ENCODE peak calls at places on chromosomes 2 and 18, in five cellular contexts. C is heart right ventricle, X is right cardiac atrium, R is tibial nerve, G is spleen. L is an unnamed sample. For H3K27me3 and H3K4me1, the result is how much of the 10 kb centered on the place peaks cover.

GRCh38 chr2:150578481-150578880 is 91.0 kb upstream of the RND3 start:
- DNase-seq in C (no peak), X (no peak), R (no peak), G (no peak), L (no peak)

GRCh38 chr2:217219141-217219505 is 359.3 kb upstream of the TNP1 start:
- DNase-seq in C (no peak), X (no peak), R (no peak), G (no peak), L (no peak)

GRCh38 chr18:32919799-32920198 is 147.0 kb upstream of the KLHL14 start:
- DNase-seq in C (no peak), X (no peak), R (no peak), G (no peak), L (no peak)

GRCh38 chr18:41378628-41379027 is 576.4 kb upstream of the PIK3C3 start:
- DNase-seq in C (no peak), X (no peak), R (no peak), G (no peak), L (no peak)

GRCh38 chr2:200786423-200786822 is 25.3 kb upstream of the BZW1 start:
- DNase-seq in C (no peak), X (no peak), R (no peak), G (no peak), L (no peak)

GRCh38 chr2:67186871-67187270 is 210.3 kb upstream of the ETAA1 start:
- DNase-seq in C (no peak), X (no peak), R (no peak), G (no peak), L (no peak)

GRCh38 chr2:46771309-46771708 is 144.3 kb downstream of the MCFD2 start:
- DNase-seq in C (no peak), X (no peak), R (no peak), G (no peak), L (no peak)

GRCh38 chr2:18788590-18788989 is 199.2 kb upstream of the NT5C1B start:
- DNase-seq in C (peak), X (peak), R (no peak), G (no peak), L (no peak)

GRCh38 chr2:133716166-133716565 is 147.9 kb upstream of the NCKAP5 start:
- DNase-seq in C (no peak), X (no peak), R (no peak), G (no peak), L (no peak)

GRCh38 chr2:172783091-172783898 is 47.6 kb downstream of the RAPGEF4 start:
- DNase-seq in C (peak), X (no peak), R (no peak), G (no peak), L (peak)

GRCh38 chr18:12640881-12641200 is 17.1 kb downstream of the SPIRE1 start:
- DNase-seq in C (no peak), X (no peak), R (no peak), G (no peak), L (no peak)

GRCh38 chr2:106970471-106971261 is 84.7 kb upstream of the ST6GAL2 start:
- DNase-seq in C (no peak), X (no peak), R (no peak), G (no peak), L (no peak)

GRCh38 chr2:162091325-162092007 is 17.5 kb upstream of the DPP4 start:
- DNase-seq in C (no peak), X (no peak), R (no peak), G (no peak), L (no peak)

GRCh38 chr2:238486123-238486848 is 59.6 kb downstream of the ASB1 start:
- DNase-seq in C (no peak), X (no peak), R (no peak), G (no peak), L (no peak)

GRCh38 chr2:216903470-216903869 is 43.6 kb upstream of the TNP1 start:
- DNase-seq in C (no peak), X (no peak), R (no peak), G (no peak), L (no peak)

GRCh38 chr18:55634545-55634944 is 46.6 kb upstream of the TCF4 start:
- DNase-seq in C (no peak), X (no peak), R (no peak), G (no peak), L (no peak)

GRCh38 chr2:132656213-132656612 is 13.8 kb downstream of the LYPD1 start:
- DNase-seq in C (no peak), X (no peak), R (no peak), G (no peak), L (no peak)

DNA sequence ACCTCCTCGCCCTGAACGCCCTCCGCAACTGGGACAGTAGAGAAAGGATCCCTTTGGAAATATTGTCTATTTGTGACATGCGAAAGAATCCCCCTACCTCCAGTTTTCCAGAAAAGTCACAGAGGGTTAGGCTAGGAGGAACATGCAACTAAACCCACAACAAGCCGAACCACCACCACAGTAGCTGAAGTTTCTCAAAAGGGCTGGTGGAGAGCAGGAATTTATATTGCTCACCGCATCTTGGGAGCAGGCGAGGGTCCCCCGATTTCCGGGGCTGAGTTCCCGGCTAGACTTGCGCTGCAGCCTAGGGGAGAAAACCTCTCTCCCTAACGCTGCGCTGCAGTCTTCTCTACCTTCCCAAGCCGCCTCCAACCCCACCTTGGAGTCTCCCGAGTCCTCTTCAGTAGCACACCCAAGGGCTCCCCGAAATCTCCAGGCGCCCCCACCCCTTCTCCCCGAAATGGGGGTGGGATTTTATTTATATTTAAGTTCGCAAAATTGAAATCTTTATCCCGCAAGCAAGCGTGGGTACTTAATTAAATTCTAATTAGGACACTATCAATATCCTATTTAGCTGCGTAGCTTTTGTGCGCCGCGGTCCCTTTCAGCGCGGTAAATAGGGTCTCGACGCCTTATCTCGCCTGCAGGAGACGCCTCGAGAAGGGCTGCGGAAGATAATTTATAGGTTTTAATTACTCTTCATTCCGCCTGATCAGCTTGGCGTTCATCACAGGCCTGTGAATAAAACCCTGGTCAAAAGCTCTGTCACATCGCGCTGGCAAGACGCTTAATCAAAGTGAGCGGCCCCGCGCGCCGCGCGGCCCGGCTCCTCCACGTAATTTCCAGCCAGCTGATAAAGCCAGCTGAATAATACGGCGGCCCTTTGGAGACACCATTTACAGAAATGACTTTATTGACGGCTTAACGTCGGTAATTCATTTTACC is 2.0 kb upstream of the EN1 start:
- DNase-seq in C (no peak), X (no peak), R (no peak), G (no peak), L (no peak)
- H3K27me3 ChIP-seq in C (under half), X (under half), R (under half), G (half or more), L (under half)

DNA sequence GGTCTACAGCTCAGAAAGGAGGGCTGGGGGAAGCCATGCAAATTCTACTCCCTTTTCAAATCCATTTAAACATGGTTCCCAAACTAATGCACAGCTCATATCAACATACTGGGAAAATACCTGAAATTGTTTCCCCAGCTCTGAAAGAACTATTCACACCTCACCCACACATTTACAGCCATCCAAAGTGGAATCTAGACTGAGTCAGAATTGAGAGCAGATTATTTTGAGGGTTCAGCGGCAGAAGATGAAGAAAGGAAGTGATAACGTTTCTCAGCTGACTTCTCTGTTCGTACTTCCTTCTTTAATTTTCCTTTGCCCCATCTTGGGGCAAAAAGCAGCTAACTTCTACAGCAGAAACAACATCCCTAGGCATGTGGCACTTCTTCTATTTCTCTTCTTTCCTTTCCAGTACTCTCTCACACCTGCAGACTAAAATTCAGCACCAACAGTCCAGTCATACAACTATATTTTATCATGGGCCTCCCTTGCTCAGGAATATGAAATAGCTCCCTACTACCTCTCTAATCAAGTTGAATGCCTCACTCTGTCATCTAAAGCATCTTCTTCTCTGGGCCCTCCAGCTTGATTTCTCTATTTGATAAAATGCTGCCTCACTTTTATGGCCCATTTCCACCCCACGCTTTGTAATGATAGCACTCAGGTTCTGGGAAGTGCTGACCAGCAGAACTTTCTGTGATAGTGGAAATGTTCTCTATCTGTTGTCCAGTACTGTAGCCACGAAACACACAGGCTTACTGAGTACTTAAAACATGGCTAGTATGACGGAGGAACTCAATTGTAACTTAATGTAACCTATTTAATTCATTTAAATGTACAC is 35.9 kb downstream of the ARHGAP25 start:
- DNase-seq in C (no peak), X (no peak), R (no peak), G (no peak), L (no peak)
- H3K4me1 ChIP-seq in C (under half), X (under half), R (half or more), G (half or more), L (under half)

GRCh38 chr18:22560797-22561196 is 143.1 kb upstream of the CTAGE1 start:
- DNase-seq in C (no peak), X (no peak), R (no peak), G (no peak), L (no peak)

GRCh38 chr18:22560283-22560627 is 142.5 kb upstream of the CTAGE1 start:
- DNase-seq in C (no peak), X (no peak), R (no peak), G (no peak), L (no peak)

GRCh38 chr18:22558945-22559385 is 141.2 kb upstream of the CTAGE1 start:
- DNase-seq in C (peak), X (peak), R (peak), G (peak), L (peak)

GRCh38 chr18:22557160-22557941 is 139.6 kb upstream of the CTAGE1 start:
- DNase-seq in C (no peak), X (no peak), R (no peak), G (no peak), L (no peak)

DNA sequence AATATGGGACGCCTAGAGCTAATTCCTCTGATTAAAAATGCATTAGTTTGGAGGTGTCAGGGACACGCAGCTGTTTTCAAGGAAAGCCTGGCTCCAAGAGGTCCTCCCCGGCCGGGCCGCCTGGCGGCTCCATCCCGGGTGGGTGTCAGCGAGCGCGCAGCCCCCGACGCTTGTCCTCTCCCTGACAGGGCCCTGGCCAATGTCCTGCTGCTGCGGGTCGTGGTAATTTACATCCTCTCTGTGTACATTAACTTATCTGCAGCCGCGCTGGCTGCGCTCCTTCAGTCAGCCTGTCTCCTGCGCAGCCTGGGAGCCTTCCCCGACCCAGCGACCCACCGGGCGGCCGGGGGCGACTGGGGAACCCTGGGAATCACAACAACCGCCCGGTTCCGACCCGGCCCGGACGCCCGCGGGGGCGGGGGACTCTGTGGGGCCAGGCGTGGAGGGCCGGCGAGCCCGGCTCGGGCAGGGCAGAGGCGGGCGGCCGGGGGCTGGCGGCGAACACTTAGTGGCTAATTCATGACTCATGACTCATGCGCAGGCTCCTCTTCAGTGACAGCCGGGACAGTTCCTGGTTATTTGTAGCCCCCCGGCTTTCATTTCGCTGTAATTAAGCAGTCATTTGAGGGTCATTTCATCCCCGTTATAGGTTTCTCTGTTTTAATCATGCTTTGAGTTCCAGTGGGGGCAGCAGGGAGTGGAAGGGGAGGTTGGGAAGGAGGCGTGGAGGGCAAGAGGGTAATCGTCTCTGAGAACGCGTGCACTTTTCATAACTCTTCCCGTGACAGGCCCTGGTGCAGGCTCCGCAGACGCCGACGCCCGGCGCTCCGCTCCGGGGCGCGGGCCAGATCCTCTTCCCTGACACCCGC is 141.9 kb upstream of the CTAGE1 start:
- DNase-seq in C (peak), X (peak), R (peak), G (peak), L (peak)
- H3K27me3 ChIP-seq in C (under half), X (under half), R (under half), G (half or more), L (under half)

DNA sequence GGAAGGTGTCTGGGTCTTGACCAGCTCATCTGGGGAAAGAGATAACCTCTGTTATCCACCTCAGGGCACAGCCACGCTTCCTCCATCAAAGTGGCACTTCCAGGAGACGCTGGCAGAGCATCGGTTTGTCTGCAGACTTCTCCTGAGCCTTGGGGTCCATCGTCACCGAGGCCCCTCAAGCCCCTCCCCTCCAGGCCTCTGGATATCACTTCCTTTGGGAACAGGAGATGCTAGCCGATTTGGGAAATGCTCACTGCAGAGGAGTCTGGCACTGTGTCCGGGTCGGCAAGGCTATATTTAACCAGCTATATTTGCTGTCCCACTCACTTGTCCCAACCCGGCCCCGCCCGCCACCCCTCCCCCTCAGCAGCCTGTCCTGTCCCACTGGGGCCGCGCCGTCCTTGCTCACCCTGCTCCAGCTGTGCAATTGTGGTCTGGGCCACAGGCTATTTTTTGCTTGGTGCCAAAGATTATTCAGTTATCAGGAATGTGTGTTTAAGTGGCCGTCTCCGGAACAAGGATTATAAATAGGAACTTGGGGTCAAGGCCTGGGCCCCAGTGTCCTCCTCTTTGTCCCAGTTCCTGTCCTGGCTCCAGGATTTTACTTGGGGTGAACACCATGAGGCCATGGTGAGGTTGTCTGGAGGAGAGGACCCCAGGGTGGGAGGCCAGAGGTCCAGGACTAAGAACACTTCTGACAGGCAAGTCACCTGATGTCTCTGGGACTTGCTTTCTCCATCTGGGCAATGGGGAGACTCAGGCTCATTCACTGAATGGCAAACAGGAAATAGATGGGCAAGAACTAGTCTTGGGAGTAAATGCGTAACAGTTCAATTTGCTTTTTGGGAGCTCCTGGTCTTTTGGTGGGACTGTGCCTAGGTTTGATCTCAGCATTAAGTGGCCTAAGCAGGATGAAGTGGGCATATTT is 263.6 kb downstream of the DYSF start:
- DNase-seq in C (peak), X (peak), R (peak), G (peak), L (peak)
- H3K4me1 ChIP-seq in C (under half), X (half or more), R (under half), G (under half), L (half or more)

DNA sequence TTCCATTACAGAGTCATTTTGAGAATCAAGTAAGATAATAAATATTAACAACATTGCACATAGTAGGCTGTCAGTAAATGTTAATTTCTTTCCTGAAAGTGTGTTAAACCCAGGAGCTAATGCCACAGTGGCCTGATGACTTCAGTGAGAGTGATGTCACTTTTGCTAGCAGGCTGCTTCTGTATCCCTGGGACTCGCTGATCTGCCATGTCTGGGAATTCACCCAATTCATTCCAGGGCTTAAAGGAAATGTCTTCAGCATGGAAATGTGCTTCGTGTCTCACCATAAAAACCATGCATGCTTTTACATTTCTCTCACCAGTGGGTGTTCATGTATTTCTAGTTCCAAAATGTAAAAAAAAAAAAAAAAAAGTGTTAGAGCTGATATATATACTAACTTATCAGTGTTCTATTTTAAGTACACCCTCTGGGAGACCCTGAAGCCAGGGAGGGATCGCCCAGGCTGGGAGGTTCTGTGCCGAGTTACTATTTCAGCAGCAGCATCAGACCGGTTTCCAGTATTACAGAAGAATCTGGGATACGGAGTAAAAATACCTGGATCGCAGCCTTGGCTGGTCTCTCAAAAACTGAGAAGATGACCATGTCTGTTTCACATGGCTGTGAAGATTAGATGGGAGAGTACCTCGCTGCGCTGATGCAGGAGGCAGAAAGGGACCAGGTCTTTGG is 56.7 kb upstream of the MAPRE3 start:
- DNase-seq in C (no peak), X (no peak), R (no peak), G (no peak), L (no peak)
- H3K27me3 ChIP-seq in C (under half), X (under half), R (under half), G (half or more), L (half or more)

DNA sequence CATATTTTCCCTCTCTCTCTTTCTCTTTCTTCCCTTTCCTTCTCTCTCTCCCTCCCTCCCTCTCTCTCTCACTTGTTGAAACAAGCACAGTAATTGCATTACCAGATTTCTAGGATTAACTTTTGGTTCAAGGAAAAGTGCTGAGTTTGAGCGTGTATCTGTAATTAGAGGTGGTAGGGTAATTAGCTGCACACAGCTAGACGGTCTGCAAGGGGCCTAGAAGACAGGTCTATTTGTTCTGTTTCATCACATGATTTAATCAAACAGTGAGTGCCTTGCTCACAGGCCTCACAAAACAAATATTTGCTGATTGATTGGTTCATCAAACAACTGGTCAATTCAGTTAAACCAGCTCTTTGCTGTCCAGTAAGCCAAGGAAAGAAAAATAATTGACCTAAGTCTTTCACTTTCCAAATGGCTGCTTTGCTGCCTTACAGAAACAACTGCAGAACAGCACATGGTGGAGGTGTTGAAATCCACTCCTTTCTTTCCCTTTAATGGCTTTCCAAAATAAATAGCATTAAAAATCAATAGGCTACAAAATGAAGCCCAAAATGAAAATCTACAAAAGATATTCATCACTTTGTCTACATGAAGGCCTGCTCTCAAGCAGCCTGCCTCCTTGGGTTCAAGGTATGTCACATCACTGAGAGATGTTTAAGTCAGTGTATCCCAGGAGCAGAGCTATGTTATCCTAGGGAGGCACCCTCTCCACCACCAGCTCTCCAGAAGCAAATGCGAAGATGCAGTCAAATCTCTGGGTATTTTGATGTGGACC is 264.3 kb upstream of the SIX2 start:
- DNase-seq in C (no peak), X (no peak), R (no peak), G (no peak), L (no peak)
- H3K4me1 ChIP-seq in C (under half), X (under half), R (under half), G (under half), L (half or more)

GRCh38 chr18:7520200-7520780 is 46.8 kb upstream of the PTPRM start:
- DNase-seq in C (no peak), X (no peak), R (no peak), G (no peak), L (no peak)
- H3K27me3 ChIP-seq in C (under half), X (under half), R (under half), G (under half), L (under half)

GRCh38 chr2:236166781-236167296 is 1.3 kb downstream of the GBX2 start:
- DNase-seq in C (no peak), X (no peak), R (no peak), G (no peak), L (peak)
- H3K4me1 ChIP-seq in C (half or more), X (under half), R (under half), G (under half), L (under half)

L was measured in SJSA1.